ENCODE peak calls at places on chromosomes 3 and 15, in nine cellular contexts. J is AG10803; Z is cortex of kidney; I is activated T-cell treated with anti-CD3 and anti-CD28 coated beads for 1 hour; D is NCI-H510A treated with DMSO at 0.1 percent for 48 hours; L is Peyer's patch; N is T-helper 1 cell; G is aorta; E is stimulated activated CD4-positive, alpha-beta T cell treated with anti-CD3 and anti-CD28 coated beads, Interleukin-2, amount 100 ng/mL, for 4 hours. R is an unnamed sample.

GRCh38 chr3:140529096-140529495 is 148.8 kb upstream of the TRIM42 start:
- DNase-seq in J (peak; percentile 4), Z (no peak), I (no peak), D (no peak), L (no peak), N (no peak), G (no peak), E (no peak), R (no peak)

GRCh38 chr3:112124901-112125607 is 8.0 kb downstream of the GCSAM start:
- DNase-seq in J (no peak), Z (no peak), I (no peak), D (peak; percentile 18), L (no peak), N (no peak), G (no peak), E (no peak), R (no peak)

GRCh38 chr3:71585891-71586809 is 2.6 kb upstream of the FOXP1 start:
- DNase-seq in J (peak; percentile 63), Z (no peak), I (no peak), D (peak; percentile 49), L (no peak), N (peak; percentile 33), G (no peak), E (peak; percentile 23), R (peak; percentile 20)

GRCh38 chr15:90153658-90154057 is 47.5 kb upstream of the SEMA4B start:
- DNase-seq in J (no peak), Z (no peak), I (no peak), D (no peak), L (no peak), N (no peak), G (no peak), E (no peak), R (no peak)

GRCh38 chr3:108818404-108818803 is 4.2 kb upstream of the TRAT1 start:
- DNase-seq in J (no peak), Z (no peak), I (peak; percentile 40), D (peak; percentile 15), L (peak; percentile 69), N (peak; percentile 84), G (no peak), E (peak; percentile 55), R (peak; percentile 53)

GRCh38 chr15:70856884-70857546 is 3.1 kb upstream of the LARP6 start:
- DNase-seq in J (peak; percentile 99), Z (no peak), I (no peak), D (no peak), L (peak; percentile 68), N (no peak), G (peak; percentile 82), E (no peak), R (peak; percentile 41)

GRCh38 chr3:52523386-52524257 is 10.0 kb downstream of the NT5DC2 start:
- DNase-seq in J (no peak), Z (no peak), I (no peak), D (no peak), L (no peak), N (no peak), G (peak; percentile 73), E (no peak), R (no peak)

GRCh38 chr3:43638594-43639447 is 17.0 kb upstream of the ANO10 start:
- DNase-seq in J (no peak), Z (no peak), I (no peak), D (peak; percentile 4), L (peak; percentile 80), N (peak; percentile 53), G (no peak), E (no peak), R (peak; percentile 79)

GRCh38 chr3:128112406-128112968 is 11.1 kb downstream of the RUVBL1 start:
- DNase-seq in J (peak; percentile 64), Z (no peak), I (no peak), D (no peak), L (no peak), N (peak; percentile 87), G (no peak), E (peak; percentile 14), R (no peak)

GRCh38 chr3:195543642-195544536 is 764 bp upstream of the PPP1R2 start:
- DNase-seq in J (no peak), Z (no peak), I (no peak), D (peak; percentile 47), L (peak; percentile 54), N (no peak), G (no peak), E (no peak), R (no peak)

GRCh38 chr15:49309889-49310288 is 113.2 kb upstream of the FGF7 start:
- DNase-seq in J (no peak), Z (no peak), I (no peak), D (no peak), L (no peak), N (no peak), G (no peak), E (no peak), R (no peak)

GRCh38 chr3:129050556-129051295 is 9.9 kb upstream of the GP9 start:
- DNase-seq in J (no peak), Z (no peak), I (no peak), D (no peak), L (no peak), N (no peak), G (peak; percentile 48), E (no peak), R (no peak)

R was measured in Calu3.